ENCODE peak calls at places on chromosomes 2 and 18, in eight cellular contexts. M is AG04450, C is PC-9, B is transverse colon, I is left lung, U is left ventricle myocardium inferior, E is pancreas, H is fibroblast of lung. N is an unnamed sample. For H3K27me3, the result is how much of the 10 kb centered on the place peaks cover.

GRCh38 chr2:29239209-29239960 is 124.2 kb downstream of the CLIP4 start:
- DNase-seq in H (no peak), U (no peak), C (no peak), E (no peak), M (no peak), B (no peak), I (no peak), N (no peak)

GRCh38 chr18:55886886-55887285 is 298.9 kb upstream of the TCF4 start:
- DNase-seq in I (no peak), B (no peak), H (no peak), E (no peak), U (no peak), M (no peak), C (no peak), N (no peak)

GRCh38 chr2:84458436-84459027 is 548 bp downstream of the SUCLG1 start:
- DNase-seq in C (no peak), H (peak), I (no peak), E (peak), U (no peak), B (peak), M (no peak), N (peak)

GRCh38 chr2:86068098-86069047 is 37.3 kb downstream of the POLR1A start:
- DNase-seq in B (peak), M (no peak), H (peak), U (no peak), C (no peak), E (no peak), I (no peak), N (peak)

GRCh38 chr2:74924463-74925265 is 33.8 kb upstream of the POLE4 start:
- DNase-seq in I (no peak), E (no peak), M (no peak), B (no peak), U (no peak), H (no peak), C (no peak), N (no peak)

GRCh38 chr18:9673296-9674251 is 34.5 kb upstream of the RAB31 start:
- DNase-seq in U (no peak), H (peak), C (peak), E (peak), I (peak), M (no peak), B (peak), N (peak)

GRCh38 chr2:6986251-6986893 is 69.2 kb downstream of the RNF144A start:
- DNase-seq in U (no peak), E (peak), H (no peak), M (no peak), I (no peak), B (no peak), C (no peak), N (no peak)

GRCh38 chr2:168149431-168149830 is 98.0 kb downstream of the STK39 start:
- DNase-seq in E (no peak), B (no peak), H (peak), I (no peak), U (no peak), M (no peak), C (no peak), N (no peak)

GRCh38 chr18:7577706-7578105 is 10.6 kb downstream of the PTPRM start:
- DNase-seq in M (no peak), B (no peak), C (no peak), H (peak), I (no peak), E (no peak), U (no peak), N (peak)

GRCh38 chr2:3738454-3738853 is 35.1 kb downstream of the DCDC2C start:
- DNase-seq in M (no peak), U (no peak), I (no peak), H (peak), C (no peak), E (no peak), B (no peak), N (peak)

GRCh38 chr2:112996635-112997034 is 8.6 kb upstream of the IL36A start:
- DNase-seq in E (no peak), H (no peak), C (no peak), B (peak), U (no peak), I (no peak), M (no peak), N (no peak)

GRCh38 chr2:239166201-239166834 is 234.5 kb downstream of the HDAC4 start:
- DNase-seq in U (peak), B (no peak), E (peak), I (peak), M (no peak), H (no peak), C (no peak), N (no peak)

GRCh38 chr2:38517284-38517683 is 85.4 kb downstream of the HNRNPLL start:
- DNase-seq in C (no peak), M (no peak), H (no peak), E (no peak), I (no peak), U (no peak), B (no peak), N (no peak)

GRCh38 chr2:241885701-241886643 is 16.4 kb downstream of the RTP5 start:
- DNase-seq in B (no peak), I (no peak), C (no peak), E (peak), M (no peak), H (no peak), U (no peak), N (no peak)

GRCh38 chr18:13265901-13266207 is 47.3 kb downstream of the LDLRAD4 start:
- DNase-seq in M (no peak), U (no peak), B (no peak), H (no peak), E (no peak), I (no peak), C (no peak), N (no peak)

DNA sequence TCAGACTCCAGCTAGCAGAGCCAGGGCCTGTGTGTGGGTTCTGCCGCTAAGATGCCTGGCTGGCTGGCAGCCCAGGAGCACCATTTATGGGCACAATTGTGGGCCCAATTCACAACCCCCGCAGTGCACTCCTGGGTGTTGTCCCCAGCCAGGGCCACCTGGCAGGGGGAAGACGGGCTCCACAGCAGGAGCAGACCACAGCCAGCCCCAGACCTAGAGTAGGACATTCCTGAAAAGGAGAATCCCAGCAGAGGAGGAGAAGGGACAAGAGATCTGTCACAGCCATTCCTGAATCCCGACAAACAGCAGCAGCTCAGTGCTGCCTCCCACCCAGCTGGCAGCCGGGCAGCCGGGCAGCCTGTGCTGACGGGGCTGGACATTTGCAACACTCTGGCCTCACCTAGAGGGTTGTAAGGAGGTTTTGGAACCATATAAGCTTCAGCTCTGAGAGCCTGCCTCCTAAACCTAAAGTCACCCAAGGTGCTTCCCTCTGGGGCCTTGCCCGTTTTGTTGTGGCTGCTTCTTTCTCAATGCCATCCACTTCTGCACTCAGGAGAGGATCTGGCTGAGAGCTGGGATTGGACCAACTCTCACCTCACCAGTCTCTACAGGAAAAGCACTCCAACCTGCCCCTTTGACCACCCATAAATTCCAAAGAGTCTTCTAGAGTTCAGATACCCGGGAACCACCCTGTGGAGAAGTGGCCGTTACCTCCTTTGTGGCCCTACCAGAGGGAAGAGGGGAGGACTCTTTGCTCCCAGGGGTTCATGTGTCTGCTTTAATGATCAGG is 4.1 kb upstream of the TMEM177 start:
- DNase-seq in M (no peak), C (no peak), B (no peak), E (no peak), H (no peak), U (no peak), I (no peak), N (no peak)
- TF ChIP-seq CTCF in M (no peak), C (no peak), B (no peak), E (no peak), H (no peak), U (peak), I (no peak), N (no peak)

GRCh38 chr2:31136732-31137131 is 1.5 kb downstream of the GALNT14 start:
- DNase-seq in U (no peak), E (no peak), H (no peak), B (no peak), M (no peak), C (no peak), I (no peak), N (no peak)
- H3K27ac ChIP-seq in U (no peak), E (no peak), H (no peak), B (no peak), M (no peak), C (peak), I (no peak), N (no peak)

GRCh38 chr2:66446924-66447323 is 12.0 kb downstream of the MEIS1 start:
- DNase-seq in M (no peak), H (peak), C (no peak), B (no peak), I (no peak), U (no peak), E (no peak), N (no peak)
- H3K27me3 ChIP-seq in M (under half), H (under half), C (under half), B (under half), I (half or more), U (under half), E (under half), N (half or more)

DNA sequence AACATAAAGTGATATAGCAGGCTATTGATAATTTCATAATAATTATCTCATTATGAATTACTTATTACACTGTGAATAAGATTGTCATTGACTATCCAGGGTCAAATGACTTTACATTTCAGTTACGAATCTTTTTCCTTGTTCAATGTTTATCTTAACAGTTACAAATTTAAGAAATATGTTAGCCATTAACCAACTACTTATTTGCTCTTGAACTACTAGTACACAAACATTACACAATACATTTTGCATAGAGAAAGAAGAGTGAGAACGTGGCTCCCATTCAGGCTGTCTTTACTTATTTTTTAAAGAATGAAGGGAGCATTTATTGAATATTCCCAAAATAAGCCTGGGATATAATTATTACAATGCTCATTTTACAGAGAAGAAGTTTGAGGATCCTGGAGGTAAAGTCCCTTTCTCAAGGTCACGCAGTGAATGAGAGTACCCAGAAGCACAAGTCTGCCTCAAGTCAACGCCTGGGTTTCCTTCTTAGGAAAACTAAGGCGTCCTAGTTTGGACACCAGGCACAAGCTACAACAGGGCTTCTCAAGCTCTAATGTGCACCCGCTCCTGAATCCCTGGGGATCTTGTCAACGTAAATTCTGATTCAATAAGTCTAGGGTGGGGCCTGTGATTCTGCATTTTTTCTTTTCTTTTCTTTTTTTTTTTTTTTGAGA is 164.2 kb downstream of the FIGN start:
- DNase-seq in B (no peak), E (peak), U (no peak), C (no peak), M (no peak), H (no peak), I (no peak), N (no peak)
- TF ChIP-seq CTCF in B (no peak), E (no peak), U (no peak), C (no peak), M (no peak), H (no peak), I (no peak), N (no peak)